ENCODE peak calls at places on chromosome 3, in ten cellular contexts. D is heart left ventricle; F is mucosa of descending colon; I is CD8-positive, alpha-beta T cell; Q is gastrocnemius medialis; A is tibial artery; N is heart right ventricle; M is psoas muscle; L is vagina; K is pancreas. Y is an unnamed sample.

GRCh38 chr3:185727873-185728272 is 97.0 kb downstream of the IGF2BP2 start:
- DNase-seq in D (no peak), F (no peak), I (no peak), Q (no peak), A (no peak), N (no peak), M (no peak), L (no peak), K (no peak), Y (no peak)

GRCh38 chr3:127786358-127787070 is 35.8 kb downstream of the MGLL start:
- DNase-seq in D (peak; percentile 84), F (peak; percentile 96), I (no peak), Q (peak; percentile 87), A (peak; percentile 83), N (peak; percentile 85), M (peak; percentile 93), L (no peak), K (peak; percentile 31), Y (no peak)

GRCh38 chr3:128584412-128585020 is 66.1 kb downstream of the RPN1 start:
- DNase-seq in D (peak; percentile 66), F (peak; percentile 70), I (peak; percentile 40), Q (peak; percentile 31), A (peak; percentile 76), N (peak; percentile 75), M (peak; percentile 83), L (no peak), K (peak; percentile 70), Y (peak; percentile 5)

GRCh38 chr3:177358085-177358967 is 161.0 kb upstream of the TBL1XR1 start:
- DNase-seq in D (peak; percentile 79), F (peak; percentile 78), I (peak; percentile 66), Q (peak; percentile 88), A (peak; percentile 80), N (peak; percentile 64), M (peak; percentile 85), L (no peak), K (no peak), Y (no peak)

GRCh38 chr3:150365132-150365604 is 42.9 kb upstream of the TSC22D2 start:
- DNase-seq in D (no peak), F (no peak), I (no peak), Q (no peak), A (no peak), N (no peak), M (no peak), L (no peak), K (no peak), Y (no peak)

GRCh38 chr3:163785693-163786092 is 1292.6 kb downstream of the SI start:
- DNase-seq in D (no peak), F (no peak), I (no peak), Q (no peak), A (no peak), N (no peak), M (no peak), L (no peak), K (no peak), Y (no peak)

GRCh38 chr3:28699283-28699682 is 350.7 kb upstream of the AZI2 start:
- DNase-seq in D (no peak), F (peak; percentile 5), I (no peak), Q (no peak), A (no peak), N (no peak), M (no peak), L (no peak), K (peak; percentile 65), Y (no peak)

GRCh38 chr3:46948830-46949671 is 27.5 kb downstream of the CCDC12 start:
- DNase-seq in D (peak; percentile 59), F (peak; percentile 72), I (no peak), Q (no peak), A (no peak), N (peak; percentile 51), M (no peak), L (no peak), K (no peak), Y (no peak)

GRCh38 chr3:33146791-33147445 is 33.1 kb downstream of the CRTAP start:
- DNase-seq in D (no peak), F (no peak), I (no peak), Q (no peak), A (no peak), N (no peak), M (no peak), L (no peak), K (no peak), Y (no peak)

GRCh38 chr3:14256561-14257342 is 78.1 kb downstream of the LSM3 start:
- DNase-seq in D (no peak), F (peak; percentile 68), I (no peak), Q (peak; percentile 68), A (peak; percentile 47), N (no peak), M (peak; percentile 64), L (no peak), K (no peak), Y (no peak)

GRCh38 chr3:188948658-188949400 is 222.9 kb upstream of the TPRG1 start:
- DNase-seq in D (no peak), F (no peak), I (no peak), Q (peak; percentile 58), A (no peak), N (no peak), M (no peak), L (no peak), K (peak; percentile 55), Y (no peak)

GRCh38 chr3:69353492-69353891 is 32.4 kb downstream of the FRMD4B start:
- DNase-seq in D (peak; percentile 35), F (peak; percentile 24), I (no peak), Q (no peak), A (no peak), N (peak; percentile 42), M (no peak), L (no peak), K (no peak), Y (no peak)

GRCh38 chr3:4421121-4421520 is 45.9 kb downstream of the SUMF1 start:
- DNase-seq in D (no peak), F (peak; percentile 19), I (no peak), Q (no peak), A (no peak), N (no peak), M (no peak), L (no peak), K (no peak), Y (no peak)

GRCh38 chr3:187236963-187237362 is 39.7 kb downstream of the RTP1 start:
- DNase-seq in D (no peak), F (no peak), I (no peak), Q (no peak), A (no peak), N (no peak), M (no peak), L (no peak), K (no peak), Y (no peak)

GRCh38 chr3:156664285-156665178 is 9.9 kb upstream of the TIPARP start:
- DNase-seq in D (no peak), F (no peak), I (no peak), Q (no peak), A (no peak), N (no peak), M (no peak), L (no peak), K (no peak), Y (no peak)

GRCh38 chr3:71903141-71903540 is 118.2 kb upstream of the PROK2 start:
- DNase-seq in D (no peak), F (no peak), I (no peak), Q (no peak), A (no peak), N (no peak), M (no peak), L (no peak), K (no peak), Y (no peak)

GRCh38 chr3:140153736-140154135 is 218.8 kb downstream of the CLSTN2 start:
- DNase-seq in D (no peak), F (no peak), I (no peak), Q (no peak), A (no peak), N (no peak), M (no peak), L (no peak), K (no peak), Y (no peak)

GRCh38 chr3:112634786-112635541 is 6.0 kb downstream of the CCDC80 start:
- DNase-seq in D (no peak), F (no peak), I (no peak), Q (no peak), A (no peak), N (no peak), M (no peak), L (no peak), K (no peak), Y (no peak)
- H3K4me1 ChIP-seq in D (peaks cover 5% of the 10 kb centered on the region), F (no peaks in the 10 kb centered on the region), I (no peaks in the 10 kb centered on the region), Q (peaks cover 3% of the 10 kb centered on the region), A (peaks cover 55% of the 10 kb centered on the region), N (no peaks in the 10 kb centered on the region), M (no peaks in the 10 kb centered on the region), L (peaks cover 56% of the 10 kb centered on the region), K (no peaks in the 10 kb centered on the region), Y (peaks cover 5% of the 10 kb centered on the region)

GRCh38 chr3:23633261-23633960 is 172.3 kb upstream of the UBE2E1 start:
- DNase-seq in D (no peak), F (no peak), I (no peak), Q (no peak), A (no peak), N (no peak), M (no peak), L (no peak), K (no peak), Y (no peak)
- TF ChIP-seq CTCF in D (no peak), F (no peak), I (no peak), Q (no peak), A (no peak), N (no peak), M (no peak), L (no peak), K (no peak), Y (no peak)

DNA sequence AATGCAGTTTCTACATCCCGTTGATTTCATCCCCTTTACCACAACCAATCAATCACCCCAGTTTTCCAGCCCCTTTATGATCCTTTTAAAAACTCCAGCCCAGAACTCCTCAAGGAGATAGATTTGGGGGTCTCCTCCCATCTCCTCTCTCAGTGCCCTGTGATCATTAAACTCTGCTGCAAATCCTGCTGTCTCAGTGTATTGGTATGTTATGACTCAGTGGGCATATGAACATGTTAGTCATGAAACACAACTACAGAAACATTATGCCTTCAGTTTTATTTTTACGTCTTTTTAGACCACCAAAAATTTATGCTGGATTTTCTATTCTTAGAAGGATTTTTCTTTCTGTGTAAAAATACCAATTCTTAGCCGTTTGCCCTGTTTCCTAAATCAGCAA is 213.7 kb downstream of the DIPK2A start:
- DNase-seq in D (no peak), F (no peak), I (no peak), Q (no peak), A (no peak), N (no peak), M (no peak), L (no peak), K (no peak), Y (no peak)
- H3K4me1 ChIP-seq in D (no peaks in the 10 kb centered on the region), F (no peaks in the 10 kb centered on the region), I (peaks cover 6% of the 10 kb centered on the region), Q (no peaks in the 10 kb centered on the region), A (no peaks in the 10 kb centered on the region), N (no peaks in the 10 kb centered on the region), M (no peaks in the 10 kb centered on the region), L (no peaks in the 10 kb centered on the region), K (no peaks in the 10 kb centered on the region), Y (no peaks in the 10 kb centered on the region)

GRCh38 chr3:55633333-55633732 is 146.2 kb upstream of the WNT5A start:
- DNase-seq in D (no peak), F (no peak), I (no peak), Q (no peak), A (no peak), N (no peak), M (no peak), L (no peak), K (no peak), Y (no peak)
- TF ChIP-seq CTCF in D (no peak), F (no peak), I (no peak), Q (no peak), A (no peak), N (no peak), M (no peak), L (no peak), K (no peak), Y (no peak)